ENCODE peak calls at places on chromosomes 5 and 9, in nine cellular contexts. One of them, this sample, is unnamed.

GRCh38 chr5:129698661-129699060 is 49.2 kb upstream of the MINAR2 start:
- DNase-seq in cardiac muscle cell: no peak
- DNase-seq in ovary: no peak
- DNase-seq in kidney: no peak
- DNase-seq in GM13977: no peak
- DNase-seq in CD8-positive, alpha-beta T cell: no peak
- DNase-seq in tibial artery: no peak
- DNase-seq in osteoblast: no peak
- DNase-seq in natural killer cell: no peak
- DNase-seq in this sample: no peak

GRCh38 chr9:137590469-137591383 is at the start of gene ZMYND19:
- DNase-seq in cardiac muscle cell: peak
- DNase-seq in GM13977: peak
- DNase-seq in osteoblast: peak
- DNase-seq in tibial artery: peak
- DNase-seq in ovary: peak
- DNase-seq in natural killer cell: peak
- DNase-seq in CD8-positive, alpha-beta T cell: peak
- DNase-seq in kidney: peak
- DNase-seq in this sample: peak

GRCh38 chr5:1181451-1182359 is 19.7 kb upstream of the SLC6A19 start:
- DNase-seq in tibial artery: no peak
- DNase-seq in cardiac muscle cell: no peak
- DNase-seq in osteoblast: no peak
- DNase-seq in kidney: peak
- DNase-seq in GM13977: no peak
- DNase-seq in natural killer cell: no peak
- DNase-seq in CD8-positive, alpha-beta T cell: no peak
- DNase-seq in ovary: no peak
- DNase-seq in this sample: no peak

GRCh38 chr9:88418715-88419540 is 30.7 kb downstream of the SPIN1 start:
- DNase-seq in ovary: no peak
- DNase-seq in CD8-positive, alpha-beta T cell: no peak
- DNase-seq in kidney: no peak
- DNase-seq in GM13977: no peak
- DNase-seq in natural killer cell: no peak
- DNase-seq in osteoblast: peak
- DNase-seq in cardiac muscle cell: no peak
- DNase-seq in tibial artery: no peak
- DNase-seq in this sample: no peak

GRCh38 chr5:135174315-135175096 is 140.5 kb upstream of the PITX1 start:
- DNase-seq in natural killer cell: no peak
- DNase-seq in ovary: no peak
- DNase-seq in GM13977: no peak
- DNase-seq in cardiac muscle cell: no peak
- DNase-seq in tibial artery: no peak
- DNase-seq in kidney: no peak
- DNase-seq in osteoblast: no peak
- DNase-seq in CD8-positive, alpha-beta T cell: no peak
- DNase-seq in this sample: no peak

GRCh38 chr5:139903805-139904565 is 108.4 kb downstream of the PSD2 start:
- DNase-seq in natural killer cell: no peak
- DNase-seq in GM13977: peak
- DNase-seq in tibial artery: peak
- DNase-seq in CD8-positive, alpha-beta T cell: no peak
- DNase-seq in osteoblast: peak
- DNase-seq in kidney: no peak
- DNase-seq in ovary: peak
- DNase-seq in cardiac muscle cell: peak
- DNase-seq in this sample: peak

GRCh38 chr5:153965102-153965645 is 73.5 kb downstream of the FAM114A2 start:
- DNase-seq in ovary: peak
- DNase-seq in GM13977: peak
- DNase-seq in tibial artery: no peak
- DNase-seq in CD8-positive, alpha-beta T cell: no peak
- DNase-seq in kidney: no peak
- DNase-seq in osteoblast: peak
- DNase-seq in natural killer cell: peak
- DNase-seq in cardiac muscle cell: peak
- DNase-seq in this sample: peak

GRCh38 chr9:129007035-129007765 is 20.9 kb downstream of the SH3GLB2 start:
- DNase-seq in CD8-positive, alpha-beta T cell: no peak
- DNase-seq in natural killer cell: no peak
- DNase-seq in cardiac muscle cell: peak
- DNase-seq in kidney: peak
- DNase-seq in osteoblast: peak
- DNase-seq in ovary: peak
- DNase-seq in GM13977: no peak
- DNase-seq in tibial artery: no peak
- DNase-seq in this sample: no peak

GRCh38 chr5:152532714-152533113 is 127.6 kb upstream of the NMUR2 start:
- DNase-seq in tibial artery: no peak
- DNase-seq in cardiac muscle cell: peak
- DNase-seq in kidney: no peak
- DNase-seq in natural killer cell: no peak
- DNase-seq in GM13977: no peak
- DNase-seq in CD8-positive, alpha-beta T cell: no peak
- DNase-seq in ovary: no peak
- DNase-seq in osteoblast: no peak
- DNase-seq in this sample: no peak
- TF ChIP-seq CTCF in tibial artery: peak
- TF ChIP-seq CTCF in cardiac muscle cell: peak
- TF ChIP-seq CTCF in kidney: peak
- TF ChIP-seq CTCF in natural killer cell: peak
- TF ChIP-seq CTCF in GM13977: peak
- TF ChIP-seq CTCF in CD8-positive, alpha-beta T cell: no peak
- TF ChIP-seq CTCF in ovary: no peak
- TF ChIP-seq CTCF in osteoblast: peak
- TF ChIP-seq CTCF in this sample: peak

GRCh38 chr5:53350991-53351770 is 129.2 kb upstream of the FST start:
- DNase-seq in natural killer cell: no peak
- DNase-seq in CD8-positive, alpha-beta T cell: no peak
- DNase-seq in ovary: no peak
- DNase-seq in GM13977: no peak
- DNase-seq in tibial artery: no peak
- DNase-seq in cardiac muscle cell: peak
- DNase-seq in kidney: no peak
- DNase-seq in osteoblast: no peak
- DNase-seq in this sample: no peak
- TF ChIP-seq CTCF in natural killer cell: no peak
- TF ChIP-seq CTCF in CD8-positive, alpha-beta T cell: no peak
- TF ChIP-seq CTCF in ovary: no peak
- TF ChIP-seq CTCF in GM13977: no peak
- TF ChIP-seq CTCF in tibial artery: no peak
- TF ChIP-seq CTCF in cardiac muscle cell: no peak
- TF ChIP-seq CTCF in kidney: no peak
- TF ChIP-seq CTCF in osteoblast: peak
- TF ChIP-seq CTCF in this sample: no peak

GRCh38 chr9:16154570-16155078 is 601.8 kb downstream of the CCDC171 start:
- DNase-seq in ovary: peak
- DNase-seq in CD8-positive, alpha-beta T cell: peak
- DNase-seq in osteoblast: no peak
- DNase-seq in kidney: peak
- DNase-seq in cardiac muscle cell: peak
- DNase-seq in natural killer cell: no peak
- DNase-seq in tibial artery: no peak
- DNase-seq in GM13977: peak
- DNase-seq in this sample: peak
- TF ChIP-seq CTCF in ovary: no peak
- TF ChIP-seq CTCF in CD8-positive, alpha-beta T cell: no peak
- TF ChIP-seq CTCF in osteoblast: peak
- TF ChIP-seq CTCF in kidney: peak
- TF ChIP-seq CTCF in cardiac muscle cell: peak
- TF ChIP-seq CTCF in natural killer cell: no peak
- TF ChIP-seq CTCF in tibial artery: peak
- TF ChIP-seq CTCF in GM13977: peak
- TF ChIP-seq CTCF in this sample: peak

GRCh38 chr5:57276353-57276752 is 102.5 kb downstream of the GPBP1 start:
- DNase-seq in cardiac muscle cell: no peak
- DNase-seq in ovary: no peak
- DNase-seq in tibial artery: no peak
- DNase-seq in kidney: no peak
- DNase-seq in GM13977: no peak
- DNase-seq in osteoblast: no peak
- DNase-seq in CD8-positive, alpha-beta T cell: no peak
- DNase-seq in natural killer cell: no peak
- DNase-seq in this sample: no peak

GRCh38 chr5:57280811-57281301 is 107.0 kb downstream of the GPBP1 start:
- DNase-seq in osteoblast: no peak
- DNase-seq in ovary: no peak
- DNase-seq in CD8-positive, alpha-beta T cell: no peak
- DNase-seq in tibial artery: no peak
- DNase-seq in cardiac muscle cell: no peak
- DNase-seq in natural killer cell: no peak
- DNase-seq in kidney: no peak
- DNase-seq in GM13977: no peak
- DNase-seq in this sample: no peak

DNA sequence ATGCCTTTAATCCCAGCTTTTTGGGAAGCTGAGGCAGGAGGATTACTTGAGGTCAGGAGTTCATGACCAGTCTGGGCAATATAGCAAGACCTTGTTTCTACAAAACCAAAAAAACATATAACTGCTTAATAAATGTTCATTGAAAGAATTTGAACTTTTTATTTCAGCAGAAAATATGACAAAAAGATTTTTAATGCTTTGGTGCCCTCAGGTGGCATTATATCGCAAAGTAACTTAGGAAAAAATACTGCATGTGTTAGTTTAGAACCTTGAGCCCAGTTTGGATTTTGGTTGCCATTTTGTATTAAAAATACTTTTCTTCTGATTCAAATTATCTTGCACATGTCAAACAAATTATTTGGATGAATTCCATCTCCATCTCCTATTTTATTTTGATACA is 103.2 kb downstream of the GPBP1 start:
- DNase-seq in cardiac muscle cell: no peak
- DNase-seq in tibial artery: no peak
- DNase-seq in GM13977: no peak
- DNase-seq in natural killer cell: no peak
- DNase-seq in kidney: no peak
- DNase-seq in CD8-positive, alpha-beta T cell: no peak
- DNase-seq in osteoblast: peak
- DNase-seq in ovary: no peak
- DNase-seq in this sample: no peak
- TF ChIP-seq CTCF in cardiac muscle cell: peak
- TF ChIP-seq CTCF in tibial artery: no peak
- TF ChIP-seq CTCF in GM13977: peak
- TF ChIP-seq CTCF in natural killer cell: no peak
- TF ChIP-seq CTCF in kidney: no peak
- TF ChIP-seq CTCF in CD8-positive, alpha-beta T cell: no peak
- TF ChIP-seq CTCF in osteoblast: peak
- TF ChIP-seq CTCF in ovary: no peak
- TF ChIP-seq CTCF in this sample: peak

DNA sequence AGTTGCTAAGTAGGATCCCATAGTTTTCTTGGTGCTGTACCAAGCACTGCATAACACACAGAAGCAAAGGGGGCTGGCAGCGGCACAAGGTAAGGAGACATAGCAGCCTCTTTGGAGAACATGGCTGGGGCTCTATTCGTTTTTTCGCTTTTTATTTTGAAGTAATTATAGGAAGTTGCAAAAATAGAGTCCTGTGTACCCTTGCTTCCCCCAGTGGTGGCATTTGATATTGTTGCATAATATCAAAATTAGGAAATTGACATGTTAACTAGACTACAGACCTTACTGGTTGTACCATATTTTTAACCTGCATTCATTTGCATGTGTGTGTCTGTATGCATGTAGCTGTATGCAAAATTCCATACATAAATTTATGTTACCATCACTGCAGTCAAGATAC is 6.6 kb upstream of the UBQLN1 start:
- DNase-seq in GM13977: no peak
- DNase-seq in CD8-positive, alpha-beta T cell: no peak
- DNase-seq in cardiac muscle cell: no peak
- DNase-seq in natural killer cell: no peak
- DNase-seq in tibial artery: no peak
- DNase-seq in ovary: no peak
- DNase-seq in kidney: no peak
- DNase-seq in osteoblast: no peak
- DNase-seq in this sample: no peak
- TF ChIP-seq CTCF in GM13977: peak
- TF ChIP-seq CTCF in CD8-positive, alpha-beta T cell: peak
- TF ChIP-seq CTCF in cardiac muscle cell: peak
- TF ChIP-seq CTCF in natural killer cell: peak
- TF ChIP-seq CTCF in tibial artery: peak
- TF ChIP-seq CTCF in ovary: no peak
- TF ChIP-seq CTCF in kidney: no peak
- TF ChIP-seq CTCF in osteoblast: peak
- TF ChIP-seq CTCF in this sample: peak

GRCh38 chr5:23977365-23977764 is 470.0 kb downstream of the PRDM9 start:
- DNase-seq in cardiac muscle cell: no peak
- DNase-seq in tibial artery: no peak
- DNase-seq in CD8-positive, alpha-beta T cell: no peak
- DNase-seq in kidney: no peak
- DNase-seq in natural killer cell: no peak
- DNase-seq in ovary: no peak
- DNase-seq in osteoblast: no peak
- DNase-seq in GM13977: no peak
- DNase-seq in this sample: no peak

GRCh38 chr5:23977996-23978395 is 470.6 kb downstream of the PRDM9 start:
- DNase-seq in ovary: no peak
- DNase-seq in kidney: no peak
- DNase-seq in GM13977: no peak
- DNase-seq in cardiac muscle cell: no peak
- DNase-seq in CD8-positive, alpha-beta T cell: no peak
- DNase-seq in natural killer cell: no peak
- DNase-seq in tibial artery: no peak
- DNase-seq in osteoblast: no peak
- DNase-seq in this sample: no peak
- TF ChIP-seq CTCF in ovary: no peak
- TF ChIP-seq CTCF in kidney: no peak
- TF ChIP-seq CTCF in GM13977: peak
- TF ChIP-seq CTCF in cardiac muscle cell: no peak
- TF ChIP-seq CTCF in CD8-positive, alpha-beta T cell: no peak
- TF ChIP-seq CTCF in natural killer cell: no peak
- TF ChIP-seq CTCF in tibial artery: no peak
- TF ChIP-seq CTCF in osteoblast: no peak
- TF ChIP-seq CTCF in this sample: peak

GRCh38 chr5:110414360-110414759 is 312.1 kb downstream of the TMEM232 start:
- DNase-seq in ovary: no peak
- DNase-seq in kidney: no peak
- DNase-seq in natural killer cell: no peak
- DNase-seq in cardiac muscle cell: no peak
- DNase-seq in GM13977: peak
- DNase-seq in osteoblast: no peak
- DNase-seq in tibial artery: no peak
- DNase-seq in CD8-positive, alpha-beta T cell: no peak
- DNase-seq in this sample: no peak
- TF ChIP-seq CTCF in ovary: no peak
- TF ChIP-seq CTCF in kidney: peak
- TF ChIP-seq CTCF in natural killer cell: no peak
- TF ChIP-seq CTCF in cardiac muscle cell: peak
- TF ChIP-seq CTCF in GM13977: peak
- TF ChIP-seq CTCF in osteoblast: peak
- TF ChIP-seq CTCF in tibial artery: peak
- TF ChIP-seq CTCF in CD8-positive, alpha-beta T cell: peak
- TF ChIP-seq CTCF in this sample: peak

This sample was measured in progenitor cell of endocrine pancreas.